ENCODE peak calls at places on chromosomes 11 and 22, in seven cellular contexts. W is DMS153, E is ACHN, N is M059J, B is uterus, D is type B pancreatic cell, O is KG1. G is an unnamed sample.

GRCh38 chr11:34266987-34267386 is 90.8 kb downstream of the ABTB2 start:
- DNase-seq in O (no peak), N (peak; percentile 61), B (peak; percentile 39), E (no peak), W (no peak), D (no peak), G (no peak)

GRCh38 chr11:10379871-10380568 is 75.0 kb upstream of the AMPD3 start:
- DNase-seq in B (no peak), E (no peak), O (no peak), W (peak; percentile 95), N (peak; percentile 69), D (no peak), G (no peak)

GRCh38 chr22:30824096-30824495 is 129.4 kb downstream of the OSBP2 start:
- DNase-seq in B (no peak), N (no peak), W (no peak), E (no peak), D (no peak), O (no peak), G (no peak)

GRCh38 chr11:12842933-12843636 is 166.0 kb upstream of the RASSF10 start:
- DNase-seq in W (peak; percentile 90), B (peak; percentile 69), N (peak; percentile 92), D (no peak), O (no peak), E (peak; percentile 26), G (no peak)

GRCh38 chr11:134592391-134592990 is 180.4 kb upstream of the B3GAT1 start:
- DNase-seq in W (peak; percentile 30), B (no peak), N (peak; percentile 26), E (peak; percentile 37), D (peak; percentile 66), O (no peak), G (no peak)

GRCh38 chr11:117915672-117916235 is 13.4 kb downstream of the TMPRSS13 start:
- DNase-seq in E (no peak), O (no peak), D (no peak), B (no peak), N (no peak), W (no peak), G (no peak)

GRCh38 chr11:9639985-9640384 is 23.9 kb upstream of the SWAP70 start:
- DNase-seq in N (no peak), O (peak; percentile 17), D (no peak), W (no peak), E (no peak), B (no peak), G (no peak)

GRCh38 chr11:61004037-61004641 is 32.7 kb downstream of the CD6 start:
- DNase-seq in N (peak; percentile 66), B (no peak), O (peak; percentile 59), D (no peak), E (no peak), W (no peak), G (no peak)

GRCh38 chr11:78339483-78339882 is 78.1 kb downstream of the GAB2 start:
- DNase-seq in W (peak; percentile 90), N (no peak), B (no peak), E (no peak), D (no peak), O (no peak), G (no peak)

GRCh38 chr11:2265854-2266585 is 4.4 kb downstream of the ASCL2 start:
- DNase-seq in D (peak; percentile 45), N (no peak), E (no peak), O (no peak), W (no peak), B (no peak), G (no peak)

GRCh38 chr11:120212259-120212888 is 1.5 kb downstream of the OAF start:
- DNase-seq in O (no peak), W (no peak), D (no peak), N (no peak), E (no peak), B (no peak), G (no peak)

GRCh38 chr11:100739636-100740035 is 52.5 kb downstream of the ARHGAP42 start:
- DNase-seq in O (no peak), N (peak; percentile 84), D (no peak), E (peak; percentile 7), W (no peak), B (no peak), G (peak; percentile 18)

GRCh38 chr11:8168485-8169257 is at the start of gene RIC3:
- DNase-seq in E (no peak), O (no peak), B (peak; percentile 17), N (peak; percentile 1), W (peak; percentile 43), D (no peak), G (no peak)

GRCh38 chr11:117705866-117706265 is 91.2 kb downstream of the DSCAML1 start:
- DNase-seq in O (no peak), D (no peak), W (no peak), E (no peak), N (no peak), B (no peak), G (no peak)

GRCh38 chr11:70545626-70545945 is 147.3 kb downstream of the CTTN start:
- DNase-seq in B (no peak), N (no peak), W (no peak), O (no peak), E (no peak), D (no peak), G (no peak)

GRCh38 chr22:44024288-44024908 is at the start of gene PARVB:
- DNase-seq in E (peak; percentile 26), B (no peak), N (no peak), W (no peak), O (peak; percentile 26), D (peak; percentile 70), G (no peak)

GRCh38 chr11:67389477-67389876 is 2.3 kb upstream of the RAD9A start:
- DNase-seq in D (no peak), E (peak; percentile 27), N (peak; percentile 38), W (no peak), O (no peak), B (no peak), G (no peak)

GRCh38 chr11:97739892-97740782 is 1280.6 kb upstream of the CNTN5 start:
- DNase-seq in N (peak; percentile 30), B (no peak), E (no peak), D (no peak), O (no peak), W (peak; percentile 5), G (peak; percentile 27)

GRCh38 chr22:30968015-30968923 is at the start of gene MORC2:
- DNase-seq in E (peak; percentile 49), D (peak; percentile 69), B (peak; percentile 58), N (peak; percentile 60), W (peak; percentile 48), O (no peak), G (peak; percentile 9)

GRCh38 chr11:94728541-94728940 is 39.6 kb upstream of the AMOTL1 start:
- DNase-seq in W (no peak), E (no peak), D (no peak), O (no peak), N (peak; percentile 77), B (no peak), G (no peak)

GRCh38 chr11:70496591-70497535 is 98.5 kb downstream of the CTTN start:
- DNase-seq in D (no peak), O (no peak), N (no peak), W (no peak), E (no peak), B (no peak), G (no peak)

GRCh38 chr11:91133361-91133760 is 910.5 kb upstream of the CHORDC1 start:
- DNase-seq in N (no peak), D (no peak), W (no peak), B (no peak), O (no peak), E (no peak), G (no peak)

GRCh38 chr11:47409440-47410403 is 1.3 kb downstream of the SLC39A13 start:
- DNase-seq in W (no peak), B (no peak), N (peak; percentile 36), E (no peak), D (no peak), O (no peak), G (no peak)

GRCh38 chr11:75270896-75271415 is 30.4 kb downstream of the TPBGL start:
- DNase-seq in B (no peak), W (no peak), D (no peak), N (peak; percentile 39), O (no peak), E (peak; percentile 14), G (peak; percentile 32)

GRCh38 chr22:33539902-33540751 is 380.1 kb downstream of the LARGE1 start:
- DNase-seq in B (peak; percentile 74), E (peak; percentile 91), N (no peak), O (no peak), D (no peak), W (peak; percentile 23), G (no peak)

GRCh38 chr11:13207665-13208594 is 69.7 kb upstream of the BMAL1 start:
- DNase-seq in D (no peak), W (peak; percentile 48), B (peak; percentile 28), O (no peak), N (peak; percentile 83), E (peak; percentile 51), G (peak; percentile 79)

GRCh38 chr11:40797981-40798380 is 661.5 kb downstream of the LRRC4C start:
- DNase-seq in W (no peak), O (no peak), D (no peak), N (peak; percentile 54), B (no peak), E (peak; percentile 69), G (no peak)

GRCh38 chr22:42272431-42273004 is 2.1 kb upstream of the TCF20 start:
- DNase-seq in D (no peak), N (no peak), E (no peak), O (no peak), B (no peak), W (no peak), G (no peak)

GRCh38 chr22:31020334-31020733 is 51.3 kb downstream of the TUG1 start:
- DNase-seq in W (no peak), N (no peak), D (no peak), B (no peak), E (no peak), O (no peak), G (no peak)

GRCh38 chr11:134277176-134278001 is 1.2 kb downstream of the GLB1L3 start:
- DNase-seq in N (no peak), B (no peak), E (no peak), O (no peak), D (peak; percentile 53), W (no peak), G (no peak)

GRCh38 chr22:31036671-31037550 is 44.2 kb upstream of the SMTN start:
- DNase-seq in B (peak; percentile 77), E (no peak), D (no peak), O (no peak), N (peak; percentile 84), W (no peak), G (peak; percentile 42)

GRCh38 chr22:11629661-11630385 is 3898.2 kb upstream of the OR11H1 start:
- DNase-seq in E (no peak), N (no peak), W (no peak), B (no peak), D (no peak), O (no peak), G (no peak)

GRCh38 chr11:120608760-120609211 is 97.2 kb downstream of the GRIK4 start:
- DNase-seq in E (no peak), O (no peak), D (no peak), W (no peak), N (no peak), B (no peak), G (no peak)

GRCh38 chr11:19437760-19438159 is 197.0 kb upstream of the E2F8 start:
- DNase-seq in W (no peak), B (no peak), N (peak; percentile 92), O (no peak), E (peak; percentile 58), D (no peak), G (peak; percentile 48)

GRCh38 chr22:17230239-17230638 is 11.0 kb upstream of the ADA2 start:
- DNase-seq in D (no peak), O (no peak), W (no peak), N (no peak), E (no peak), B (no peak), G (no peak)

GRCh38 chr22:36783743-36784142 is 7.8 kb upstream of the IFT27 start:
- DNase-seq in E (no peak), D (no peak), W (no peak), N (no peak), B (no peak), O (no peak), G (no peak)

GRCh38 chr22:46054091-46054877 is 77.3 kb upstream of the WNT7B start:
- DNase-seq in B (peak; percentile 88), W (peak; percentile 50), D (no peak), N (peak; percentile 81), O (no peak), E (peak; percentile 65), G (peak; percentile 60)

GRCh38 chr11:111796696-111797095 is 30.5 kb upstream of the PPP2R1B start:
- DNase-seq in O (no peak), W (no peak), B (no peak), E (no peak), N (no peak), D (no peak), G (peak; percentile 27)

G was measured in fibroblast of the conjunctiva.